ENCODE peak calls at places on chromosomes 5 and 9, in ten cellular contexts. U is sigmoid colon, Z is K562, V is A549, K is esophagus muscularis mucosa, D is SK-N-SH, R is HepG2, W is ovary, O is suprapubic skin, Y is tibial nerve. X is an unnamed sample.

GRCh38 chr5:119031905-119032304 is 39.0 kb upstream of the DMXL1 start:
- DNase-seq in U (no peak), Z (peak), V (no peak), K (no peak), D (no peak), R (no peak), W (no peak), O (no peak), Y (no peak), X (no peak)

GRCh38 chr5:103849934-103850333 is 287.3 kb upstream of the NUDT12 start:
- DNase-seq in U (no peak), Z (no peak), V (peak), K (no peak), D (no peak), R (no peak), W (no peak), O (no peak), Y (no peak), X (no peak)

GRCh38 chr5:75381456-75381855 is 44.4 kb downstream of the HMGCR start:
- DNase-seq in U (no peak), Z (peak), V (no peak), K (no peak), D (no peak), R (no peak), W (no peak), O (no peak), Y (no peak), X (no peak)

GRCh38 chr9:98879958-98880300 is 63.8 kb upstream of the COL15A1 start:
- DNase-seq in U (no peak), Z (no peak), V (no peak), K (no peak), D (no peak), R (no peak), W (peak), O (no peak), Y (no peak), X (no peak)

GRCh38 chr9:92342825-92343488 is 17.2 kb downstream of the CENPP start:
- DNase-seq in U (no peak), Z (no peak), V (no peak), K (no peak), D (no peak), R (no peak), W (no peak), O (no peak), Y (no peak), X (no peak)

GRCh38 chr5:102788788-102789187 is 33.7 kb downstream of the PAM start:
- DNase-seq in U (no peak), Z (no peak), V (no peak), K (no peak), D (no peak), R (no peak), W (no peak), O (no peak), Y (no peak), X (no peak)

GRCh38 chr9:89905628-89906338 is 301.0 kb downstream of the GADD45G start:
- DNase-seq in U (no peak), Z (no peak), V (no peak), K (peak), D (no peak), R (no peak), W (no peak), O (peak), Y (no peak), X (no peak)

GRCh38 chr5:127959152-127959764 is 124.3 kb upstream of the SLC12A2 start:
- DNase-seq in U (peak), Z (no peak), V (peak), K (peak), D (peak), R (peak), W (peak), O (no peak), Y (peak), X (peak)

GRCh38 chr5:102617857-102618187 is 119.0 kb upstream of the SLCO6A1 start:
- DNase-seq in U (peak), Z (no peak), V (no peak), K (no peak), D (no peak), R (no peak), W (no peak), O (no peak), Y (peak), X (no peak)

GRCh38 chr5:128579111-128579510 is 41.1 kb upstream of the FBN2 start:
- DNase-seq in U (no peak), Z (no peak), V (peak), K (no peak), D (no peak), R (no peak), W (no peak), O (no peak), Y (no peak), X (no peak)

GRCh38 chr9:28342815-28343338 is 769.6 kb upstream of the C9orf72 start:
- DNase-seq in U (no peak), Z (no peak), V (no peak), K (no peak), D (peak), R (no peak), W (no peak), O (no peak), Y (no peak), X (no peak)

GRCh38 chr5:89712135-89712700 is 697.3 kb downstream of the CETN3 start:
- DNase-seq in U (no peak), Z (no peak), V (no peak), K (no peak), D (peak), R (no peak), W (no peak), O (no peak), Y (no peak), X (no peak)

GRCh38 chr9:28976684-28977083 is 1403.4 kb upstream of the C9orf72 start:
- DNase-seq in U (no peak), Z (no peak), V (no peak), K (no peak), D (no peak), R (no peak), W (no peak), O (no peak), Y (no peak), X (no peak)

GRCh38 chr9:128115187-128116103 is 12.1 kb downstream of the PTGES2 start:
- DNase-seq in U (peak), Z (peak), V (no peak), K (no peak), D (no peak), R (peak), W (peak), O (no peak), Y (no peak), X (peak)

GRCh38 chr5:10913846-10914245 is 152.8 kb upstream of the DAP start:
- DNase-seq in U (no peak), Z (peak), V (peak), K (peak), D (no peak), R (peak), W (no peak), O (no peak), Y (no peak), X (no peak)

GRCh38 chr5:147782053-147783028 is at the start of gene JAKMIP2:
- DNase-seq in U (peak), Z (peak), V (no peak), K (peak), D (peak), R (no peak), W (peak), O (peak), Y (peak), X (peak)

GRCh38 chr9:18979367-18979766 is 53.6 kb downstream of the SAXO1 start:
- DNase-seq in U (no peak), Z (no peak), V (no peak), K (peak), D (no peak), R (no peak), W (no peak), O (no peak), Y (no peak), X (no peak)

GRCh38 chr5:34833991-34834793 is 4.8 kb upstream of the TTC23L start:
- DNase-seq in U (no peak), Z (no peak), V (no peak), K (no peak), D (no peak), R (no peak), W (no peak), O (no peak), Y (no peak), X (no peak)

GRCh38 chr5:53936481-53937352 is 373.7 kb downstream of the ARL15 start:
- DNase-seq in U (no peak), Z (no peak), V (no peak), K (no peak), D (peak), R (no peak), W (no peak), O (no peak), Y (peak), X (no peak)

GRCh38 chr5:138647261-138647788 is 72.1 kb upstream of the HSPA9 start:
- DNase-seq in U (no peak), Z (no peak), V (no peak), K (no peak), D (no peak), R (no peak), W (no peak), O (no peak), Y (no peak), X (no peak)

GRCh38 chr9:112535811-112536210 is 49.2 kb downstream of the KIAA1958 start:
- DNase-seq in U (no peak), Z (no peak), V (no peak), K (no peak), D (no peak), R (no peak), W (no peak), O (no peak), Y (no peak), X (no peak)

GRCh38 chr5:135326296-135327240 is 72.5 kb downstream of the MACROH2A1 start:
- DNase-seq in U (no peak), Z (no peak), V (no peak), K (no peak), D (no peak), R (no peak), W (no peak), O (no peak), Y (no peak), X (no peak)

GRCh38 chr9:128702445-128702948 is at the start of gene PKN3:
- DNase-seq in U (peak), Z (peak), V (peak), K (no peak), D (peak), R (peak), W (peak), O (no peak), Y (peak), X (peak)

GRCh38 chr5:54845567-54845941 is 139.8 kb downstream of the ESM1 start:
- DNase-seq in U (no peak), Z (peak), V (no peak), K (no peak), D (no peak), R (no peak), W (no peak), O (no peak), Y (no peak), X (no peak)

GRCh38 chr5:175590471-175590881 is 67.4 kb upstream of the HRH2 start:
- DNase-seq in U (no peak), Z (no peak), V (no peak), K (no peak), D (no peak), R (no peak), W (no peak), O (no peak), Y (no peak), X (no peak)

GRCh38 chr5:97550164-97550563 is 367.1 kb upstream of the RIOK2 start:
- DNase-seq in U (no peak), Z (no peak), V (no peak), K (no peak), D (no peak), R (no peak), W (no peak), O (no peak), Y (no peak), X (no peak)

GRCh38 chr5:74434124-74434899 is 206.2 kb downstream of the ENC1 start:
- DNase-seq in U (no peak), Z (no peak), V (no peak), K (no peak), D (peak), R (no peak), W (no peak), O (no peak), Y (no peak), X (no peak)

GRCh38 chr5:14410068-14410941 is 171.3 kb upstream of the OTULINL start:
- DNase-seq in U (no peak), Z (no peak), V (no peak), K (no peak), D (peak), R (no peak), W (peak), O (no peak), Y (no peak), X (no peak)

GRCh38 chr9:109579191-109579948 is 81.3 kb upstream of the PTPN3 start:
- DNase-seq in U (no peak), Z (no peak), V (no peak), K (peak), D (no peak), R (no peak), W (no peak), O (no peak), Y (no peak), X (no peak)

GRCh38 chr9:126056312-126057021 is 270.2 kb upstream of the MVB12B start:
- DNase-seq in U (peak), Z (no peak), V (no peak), K (no peak), D (no peak), R (no peak), W (no peak), O (no peak), Y (no peak), X (no peak)

GRCh38 chr9:18825775-18826174 is 207.2 kb downstream of the SAXO1 start:
- DNase-seq in U (no peak), Z (no peak), V (no peak), K (no peak), D (no peak), R (no peak), W (no peak), O (no peak), Y (no peak), X (no peak)

GRCh38 chr5:135106610-135107009 is 72.6 kb upstream of the PITX1 start:
- DNase-seq in U (no peak), Z (no peak), V (no peak), K (no peak), D (no peak), R (no peak), W (no peak), O (no peak), Y (no peak), X (no peak)

GRCh38 chr5:154714271-154714986 is 40.7 kb upstream of the LARP1 start:
- DNase-seq in U (no peak), Z (no peak), V (no peak), K (no peak), D (no peak), R (peak), W (no peak), O (no peak), Y (no peak), X (peak)

DNA sequence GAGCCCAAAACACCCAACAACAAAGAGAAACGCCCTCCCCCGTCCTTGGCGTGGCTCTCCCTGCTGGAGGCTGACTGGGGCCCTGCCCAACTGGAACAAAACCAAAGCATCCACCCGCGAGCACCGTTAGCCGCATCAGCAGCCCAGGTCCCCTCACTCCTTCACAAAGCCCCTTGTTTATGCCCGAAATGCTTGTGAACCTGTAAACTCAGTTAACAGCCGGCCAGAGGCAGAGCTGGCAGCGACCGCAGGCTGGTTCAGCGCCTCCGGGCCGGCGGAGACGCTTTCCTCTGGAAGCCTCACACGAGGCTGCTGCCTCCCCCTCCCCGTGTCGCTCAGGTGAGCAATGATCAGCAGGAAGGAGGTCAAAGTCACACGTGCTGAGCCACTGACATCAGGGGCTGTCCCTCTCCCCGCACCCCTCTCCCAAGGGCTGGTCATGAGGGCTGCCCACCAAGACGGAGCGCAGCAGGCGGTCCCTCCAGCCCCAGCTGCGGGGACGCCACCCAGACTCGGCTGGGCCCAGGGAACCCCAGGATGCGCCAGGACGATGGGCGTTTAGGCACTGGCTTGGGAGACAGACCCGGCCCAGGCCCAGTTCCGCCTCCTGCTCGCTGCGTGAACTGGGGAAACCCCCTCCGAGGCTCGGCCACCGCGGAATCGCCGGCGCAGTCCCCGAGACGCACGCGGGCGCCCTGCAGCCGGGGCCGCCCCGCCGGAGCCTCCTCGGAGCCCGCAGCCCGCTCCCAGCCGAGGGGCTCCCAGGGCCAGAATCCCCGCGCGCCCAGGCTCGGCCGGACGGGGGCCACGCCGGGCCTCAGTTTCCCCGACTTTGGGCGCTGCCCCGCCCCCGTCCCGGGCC is 563 bp downstream of the SNAPC4 start:
- DNase-seq in U (no peak), Z (no peak), V (no peak), K (no peak), D (peak), R (no peak), W (peak), O (no peak), Y (no peak), X (no peak)
- TF ChIP-seq EP300 in U (no peak), Z (no peak), V (no peak), K (no peak), D (no peak), R (no peak), W (no peak), O (no peak), Y (no peak), X (no peak)

GRCh38 chr9:127075592-127076380 is 46.6 kb downstream of the ANGPTL2 start:
- DNase-seq in U (no peak), Z (no peak), V (no peak), K (no peak), D (no peak), R (no peak), W (no peak), O (no peak), Y (no peak), X (no peak)

GRCh38 chr9:127078336-127078735 is 44.1 kb downstream of the ANGPTL2 start:
- DNase-seq in U (peak), Z (no peak), V (no peak), K (no peak), D (no peak), R (no peak), W (no peak), O (no peak), Y (no peak), X (no peak)

GRCh38 chr9:127076860-127077657 is 45.4 kb downstream of the ANGPTL2 start:
- DNase-seq in U (peak), Z (no peak), V (no peak), K (no peak), D (no peak), R (no peak), W (no peak), O (no peak), Y (no peak), X (no peak)

GRCh38 chr9:127077658-127077975 is 44.8 kb downstream of the ANGPTL2 start:
- DNase-seq in U (peak), Z (no peak), V (no peak), K (no peak), D (no peak), R (no peak), W (no peak), O (no peak), Y (no peak), X (no peak)

GRCh38 chr9:127074561-127075548 is 47.6 kb downstream of the ANGPTL2 start:
- DNase-seq in U (peak), Z (no peak), V (no peak), K (no peak), D (no peak), R (no peak), W (no peak), O (no peak), Y (no peak), X (no peak)
- H3K27ac ChIP-seq in U (peak), Z (no peak), V (no peak), K (no peak), D (no peak), R (no peak), W (no peak), O (no peak), Y (peak), X (no peak)

GRCh38 chr9:33117306-33117705 is 40.8 kb upstream of the SMU1 start:
- DNase-seq in U (no peak), Z (no peak), V (no peak), K (no peak), D (no peak), R (no peak), W (no peak), O (no peak), Y (no peak), X (no peak)
- TF ChIP-seq EP300 in U (no peak), Z (no peak), V (no peak), K (no peak), D (no peak), R (no peak), W (no peak), O (no peak), Y (no peak), X (no peak)

GRCh38 chr9:114389612-114390368 is 2.0 kb upstream of the AKNA start:
- DNase-seq in U (no peak), Z (no peak), V (no peak), K (no peak), D (peak), R (no peak), W (peak), O (no peak), Y (no peak), X (no peak)
- H3K27ac ChIP-seq in U (peak), Z (no peak), V (no peak), K (peak), D (no peak), R (no peak), W (peak), O (no peak), Y (peak), X (peak)

DNA sequence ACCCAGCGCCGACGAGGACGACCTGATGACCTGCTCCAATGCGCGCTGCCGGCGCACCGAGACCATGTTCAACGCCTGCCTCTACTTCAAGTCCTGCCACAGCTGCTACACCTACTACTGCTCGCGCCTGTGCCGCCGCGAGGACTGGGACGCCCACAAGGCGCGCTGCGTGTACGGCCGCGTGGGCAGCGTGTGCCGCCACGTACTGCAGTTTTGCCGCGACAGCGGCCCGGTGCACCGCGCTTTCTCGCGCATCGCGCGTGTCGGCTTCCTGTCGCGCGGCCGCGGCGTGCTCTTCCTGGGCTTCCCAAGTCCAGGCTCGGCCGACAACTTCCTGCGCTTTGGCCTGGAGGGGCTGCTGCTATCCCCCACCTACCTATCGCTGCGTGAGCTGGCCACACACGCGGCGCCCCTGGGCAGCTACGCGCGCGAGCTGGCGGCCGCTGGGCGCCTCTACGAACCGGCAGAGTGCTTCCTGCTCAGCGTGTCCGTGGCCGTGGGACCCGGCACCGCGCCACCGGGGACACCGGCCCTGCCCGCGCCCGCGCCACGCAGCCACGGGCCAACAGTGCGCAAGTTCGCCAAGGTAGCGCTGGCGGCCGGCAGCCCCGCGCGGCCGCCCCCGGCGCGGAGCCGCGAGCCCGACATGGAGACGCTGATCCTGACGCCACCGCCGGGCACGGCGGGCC is 2.7 kb upstream of the PHPT1 start:
- DNase-seq in U (no peak), Z (no peak), V (no peak), K (no peak), D (no peak), R (no peak), W (no peak), O (no peak), Y (no peak), X (no peak)
- TF ChIP-seq EP300 in U (no peak), Z (no peak), V (no peak), K (no peak), D (no peak), R (no peak), W (no peak), O (no peak), Y (no peak), X (no peak)